ENCODE peak calls at places on chromosome 11, in ten cellular contexts. C is adrenal gland; G is CD8-positive, alpha-beta memory T cell; N is neural progenitor cell; X is dorsolateral prefrontal cortex; W is RWPE2; Z is IMR-90; O is HL-60; V is left ventricle myocardium inferior; S is brain microvascular endothelial cell. H is an unnamed sample. For H3K27me3, the result is how much of the 10 kb centered on the place peaks cover.

GRCh38 chr11:36295926-36296325 is at the start of gene PRR5L:
- DNase-seq in W (no peak), S (no peak), G (no peak), O (no peak), N (peak), V (no peak), C (no peak), X (peak), Z (no peak), H (no peak)

GRCh38 chr11:96323643-96323985 is 19.4 kb downstream of the MAML2 start:
- DNase-seq in X (no peak), V (no peak), S (no peak), C (no peak), Z (no peak), N (no peak), G (no peak), O (no peak), W (no peak), H (no peak)

GRCh38 chr11:94740975-94741707 is 27.0 kb upstream of the AMOTL1 start:
- DNase-seq in V (no peak), X (peak), C (peak), G (no peak), S (peak), Z (peak), O (peak), W (no peak), N (peak), H (peak)

GRCh38 chr11:12175694-12176241 is 65.4 kb downstream of the MICAL2 start:
- DNase-seq in V (no peak), X (no peak), Z (peak), S (peak), C (no peak), N (no peak), W (no peak), G (no peak), O (no peak), H (no peak)

GRCh38 chr11:94144233-94144632 is 15.6 kb downstream of the PANX1 start:
- DNase-seq in Z (no peak), C (no peak), N (no peak), O (no peak), G (no peak), W (no peak), V (no peak), X (no peak), S (no peak), H (no peak)

GRCh38 chr11:10503217-10503616 is 37.8 kb downstream of the RNF141 start:
- DNase-seq in W (no peak), G (no peak), C (no peak), O (peak), V (no peak), N (no peak), Z (no peak), S (no peak), X (no peak), H (no peak)

GRCh38 chr11:34602245-34602644 is 18.6 kb upstream of the EHF start:
- DNase-seq in G (no peak), C (no peak), W (no peak), S (no peak), N (no peak), X (no peak), V (no peak), Z (no peak), O (no peak), H (no peak)

GRCh38 chr11:57135020-57135751 is 46.6 kb upstream of the LRRC55 start:
- DNase-seq in C (no peak), G (no peak), S (no peak), X (no peak), W (no peak), V (no peak), O (no peak), N (no peak), Z (no peak), H (no peak)

GRCh38 chr11:94196363-94196762 is 67.7 kb downstream of the PANX1 start:
- DNase-seq in O (no peak), Z (peak), V (no peak), X (no peak), W (no peak), C (no peak), G (no peak), N (no peak), S (no peak), H (no peak)

GRCh38 chr11:114088216-114088615 is 28.7 kb downstream of the ZBTB16 start:
- DNase-seq in Z (no peak), N (no peak), G (no peak), W (no peak), V (no peak), S (no peak), C (no peak), O (no peak), X (no peak), H (no peak)

GRCh38 chr11:75400110-75400865 is 970 bp downstream of the RPS3 start:
- DNase-seq in W (no peak), C (no peak), S (no peak), Z (peak), V (no peak), N (no peak), O (peak), G (peak), X (no peak), H (no peak)

GRCh38 chr11:36007127-36007824 is 63.4 kb downstream of the LDLRAD3 start:
- DNase-seq in O (no peak), V (no peak), X (no peak), G (no peak), W (no peak), C (no peak), Z (no peak), N (no peak), S (no peak), H (no peak)

GRCh38 chr11:61488651-61489291 is 19.8 kb upstream of the LRRC10B start:
- DNase-seq in V (peak), Z (no peak), X (no peak), W (peak), O (no peak), C (peak), N (peak), S (peak), G (no peak), H (no peak)

GRCh38 chr11:32831241-32831640 is 1.5 kb downstream of the PRRG4 start:
- DNase-seq in W (no peak), N (no peak), C (no peak), S (no peak), X (no peak), Z (no peak), O (no peak), V (no peak), G (no peak), H (no peak)

GRCh38 chr11:65181569-65182257 is at the start of gene CAPN1:
- DNase-seq in X (peak), N (peak), S (peak), C (peak), Z (peak), G (peak), V (peak), O (peak), W (peak), H (peak)

DNA sequence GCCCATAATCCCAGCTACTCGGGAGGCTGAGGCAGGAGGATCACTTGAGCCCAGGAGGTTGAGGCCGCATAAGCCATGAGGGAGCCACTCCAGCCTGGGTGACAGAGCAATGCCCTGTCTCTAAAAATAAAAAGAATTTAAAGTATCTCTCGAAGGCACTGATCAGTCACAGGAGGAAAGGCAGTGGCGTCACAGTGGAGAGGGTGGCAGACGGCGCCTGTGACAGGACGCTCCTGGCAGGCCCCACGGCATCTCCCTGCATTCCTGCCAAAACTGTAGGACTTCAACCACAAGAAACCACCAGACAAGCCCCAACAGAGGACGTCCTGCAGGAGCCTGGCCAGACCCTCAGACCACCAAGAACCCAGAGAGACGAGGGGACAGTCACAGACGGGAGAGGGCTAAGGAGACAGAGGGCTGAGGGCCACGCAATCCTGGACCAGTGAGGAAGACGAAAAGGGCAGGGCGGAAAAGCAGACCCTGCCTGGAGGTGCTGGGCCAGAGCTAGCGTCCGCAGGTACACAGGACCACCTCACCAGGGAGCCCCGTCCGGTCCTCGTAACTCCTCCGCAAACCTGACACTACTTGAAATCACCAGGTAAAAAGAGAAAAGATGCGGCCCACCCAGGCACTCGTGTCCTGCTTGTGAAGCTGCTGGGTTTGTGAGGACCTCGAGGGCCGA is 5.9 kb downstream of the RNH1 start:
- DNase-seq in G (no peak), V (peak), X (no peak), N (no peak), Z (no peak), O (no peak), S (no peak), W (no peak), C (no peak), H (no peak)
- H3K27ac ChIP-seq in G (no peak), V (peak), X (peak), N (no peak), Z (no peak), O (peak), S (no peak), W (no peak), C (no peak), H (no peak)

DNA sequence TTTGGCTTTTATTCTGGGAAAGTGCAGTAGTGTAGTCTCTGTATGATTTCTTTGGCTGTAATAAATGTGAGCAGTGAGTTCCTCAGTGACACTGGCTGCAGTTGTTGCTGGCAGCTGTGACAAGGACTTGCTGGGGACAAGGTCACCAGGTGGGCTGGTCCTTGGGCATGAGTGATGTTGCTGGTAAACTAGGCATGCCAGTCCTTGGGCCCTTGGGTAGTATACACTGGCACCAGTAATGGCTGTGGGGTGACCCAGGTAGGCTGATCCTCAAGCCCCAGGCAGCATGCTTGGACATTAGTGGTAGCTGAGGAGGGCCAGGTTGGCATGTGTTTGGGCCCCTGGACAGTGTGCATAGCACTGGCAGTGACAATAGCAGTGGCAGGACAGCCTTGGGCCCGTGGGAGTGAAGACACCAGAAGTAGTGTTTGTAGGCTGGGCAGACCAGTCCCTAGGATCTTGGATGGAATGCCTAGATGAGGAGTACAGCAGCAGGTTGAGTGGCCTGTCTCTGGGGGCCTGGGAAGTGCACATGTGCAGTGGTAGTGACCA is 164.3 kb downstream of the GUCY1A2 start:
- DNase-seq in W (peak), X (no peak), C (no peak), Z (no peak), N (no peak), O (no peak), G (no peak), S (no peak), V (no peak), H (no peak)
- H3K27me3 ChIP-seq in W (under half), X (under half), C (under half), Z (under half), N (under half), O (under half), G (under half), S (under half), V (under half), H (under half)

DNA sequence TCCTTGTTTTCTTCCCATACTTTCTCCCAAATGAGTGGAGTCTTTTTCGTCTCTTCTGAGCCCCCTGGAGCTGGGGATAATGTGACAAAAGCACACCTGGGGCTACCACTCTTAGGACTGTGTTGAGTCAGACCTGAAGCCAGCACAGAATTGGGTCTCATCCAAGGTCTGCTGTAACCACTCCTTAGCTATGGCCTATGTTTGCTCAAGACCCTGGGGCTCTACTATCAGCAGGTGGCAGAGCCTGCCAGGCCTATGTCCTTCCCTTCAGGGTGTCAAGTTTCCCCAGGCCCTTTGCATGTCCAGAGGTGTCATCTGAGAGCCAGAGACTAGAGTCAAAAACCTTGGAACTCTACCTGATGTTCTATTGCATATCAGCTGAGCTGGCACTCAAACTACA is 335.7 kb downstream of the DDX10 start:
- DNase-seq in X (no peak), C (no peak), W (no peak), V (no peak), S (no peak), Z (no peak), N (no peak), O (no peak), G (no peak), H (no peak)
- H3K4me3 ChIP-seq in X (no peak), C (no peak), W (no peak), V (no peak), S (no peak), Z (no peak), N (no peak), O (no peak), G (no peak), H (no peak)

DNA sequence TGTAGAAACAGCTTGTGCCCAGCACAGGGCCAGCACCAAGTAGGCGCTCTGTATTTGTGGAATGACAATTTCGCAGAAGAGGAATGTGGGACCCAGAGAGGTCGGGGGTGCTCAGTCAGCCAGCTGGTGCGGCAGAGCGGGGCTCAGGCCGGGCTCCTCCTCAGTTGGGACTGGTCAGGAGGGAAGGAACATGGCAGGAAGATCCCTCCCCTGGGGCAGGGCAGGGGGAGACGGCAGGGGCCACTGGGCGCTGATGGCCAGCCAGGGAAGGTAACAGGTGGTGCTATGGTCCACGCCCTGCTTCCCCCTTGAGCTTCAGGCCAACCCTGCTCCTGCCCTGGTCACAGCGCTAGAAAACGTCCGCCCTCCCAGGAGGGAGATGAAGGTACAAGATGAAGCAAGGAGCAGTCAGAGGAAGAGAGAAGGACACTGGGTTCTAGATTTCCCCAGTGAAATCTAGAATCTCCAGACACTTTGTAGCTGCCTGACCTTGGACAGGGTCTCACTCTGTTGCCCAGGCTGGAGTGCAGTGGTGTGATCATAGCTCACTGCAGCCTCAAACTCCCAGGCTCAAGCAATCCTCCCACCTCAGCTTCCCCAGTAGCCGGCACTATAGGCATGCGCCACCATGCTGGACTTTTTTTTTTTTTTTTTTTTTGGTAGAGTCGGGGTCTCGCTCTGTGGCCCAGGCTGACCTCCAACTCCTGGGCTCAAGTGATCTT is 13.5 kb upstream of the SPI1 start:
- DNase-seq in Z (no peak), O (peak), N (no peak), C (no peak), W (no peak), X (no peak), V (no peak), G (no peak), S (no peak), H (no peak)
- H3K27ac ChIP-seq in Z (no peak), O (peak), N (no peak), C (peak), W (no peak), X (peak), V (peak), G (no peak), S (no peak), H (no peak)

GRCh38 chr11:369336-370018 is at the start of gene B4GALNT4:
- DNase-seq in Z (peak), N (peak), S (no peak), V (peak), C (no peak), G (no peak), X (peak), W (peak), O (no peak), H (no peak)
- H3K27me3 ChIP-seq in Z (under half), N (under half), S (under half), V (half or more), C (under half), G (under half), X (under half), W (under half), O (under half), H (under half)

GRCh38 chr11:102320679-102321078 is 3.4 kb downstream of the BIRC3 start:
- DNase-seq in Z (no peak), C (no peak), X (no peak), V (no peak), S (no peak), G (no peak), N (no peak), W (no peak), O (no peak), H (no peak)
- H3K4me3 ChIP-seq in Z (no peak), C (no peak), X (no peak), V (no peak), S (no peak), G (peak), N (no peak), W (no peak), O (no peak), H (no peak)

DNA sequence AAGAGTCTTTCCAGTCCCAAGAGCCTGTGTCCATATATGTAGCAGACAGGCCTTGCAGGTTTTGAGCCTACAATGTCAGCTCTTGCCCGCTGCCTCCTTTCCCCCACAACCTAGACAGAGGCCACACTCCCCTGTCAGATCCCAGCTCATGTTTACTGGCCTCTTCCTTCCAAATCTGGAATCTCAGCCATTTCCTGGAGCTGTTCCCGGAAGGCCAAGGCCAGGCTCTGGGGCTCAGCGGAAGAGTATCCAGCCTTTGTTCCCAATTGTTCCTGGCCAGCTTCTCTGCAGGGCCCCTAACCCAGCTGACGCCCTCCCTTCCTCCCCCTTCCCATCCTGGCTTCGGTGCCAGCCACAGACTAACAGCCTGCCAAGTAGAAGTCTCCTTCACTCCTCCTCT is 1.0 kb upstream of the ROBO4 start:
- DNase-seq in Z (no peak), W (no peak), G (no peak), N (no peak), C (peak), O (no peak), S (no peak), X (peak), V (no peak), H (no peak)
- H3K27ac ChIP-seq in Z (peak), W (peak), G (no peak), N (no peak), C (peak), O (no peak), S (peak), X (peak), V (peak), H (no peak)

DNA sequence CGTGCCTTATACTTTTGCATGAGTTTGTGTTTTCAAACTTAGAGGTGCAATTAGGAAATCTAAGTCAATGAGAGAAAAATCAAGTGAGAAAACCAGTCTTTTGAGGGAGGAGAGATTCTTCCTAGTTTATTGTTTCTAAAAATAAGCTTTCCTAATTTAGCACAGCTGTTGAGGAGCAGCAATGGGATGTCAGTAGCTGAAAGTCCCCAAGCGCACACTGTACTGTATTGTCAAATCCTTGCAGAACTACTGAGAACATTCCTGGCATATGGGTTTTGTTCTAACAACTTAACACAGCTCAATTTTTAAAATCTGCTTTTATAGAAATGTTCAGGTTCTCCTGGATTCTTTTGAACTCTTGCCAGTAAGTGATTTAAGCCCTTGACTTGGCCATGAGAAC is 218.5 kb downstream of the FAT3 start:
- DNase-seq in G (no peak), S (no peak), C (no peak), W (no peak), X (no peak), Z (no peak), N (no peak), V (no peak), O (no peak), H (no peak)
- H3K27me3 ChIP-seq in G (under half), S (under half), C (under half), W (under half), X (under half), Z (under half), N (under half), V (under half), O (under half), H (under half)

GRCh38 chr11:69645801-69646492 is 5.0 kb downstream of the CCND1 start:
- DNase-seq in W (peak), X (no peak), Z (no peak), S (no peak), N (peak), G (no peak), O (no peak), V (no peak), C (no peak), H (no peak)
- H3K4me3 ChIP-seq in W (no peak), X (no peak), Z (no peak), S (no peak), N (no peak), G (no peak), O (no peak), V (no peak), C (no peak), H (no peak)